ENCODE peak calls at places on chromosomes 6 and 20, in nine cellular contexts. J, L, W, U, B, E, A, T and H are unnamed samples.

GRCh38 chr20:50245561-50246366 is 55.1 kb downstream of the CEBPB start:
- DNase-seq in T (no peak), B (no peak), U (no peak), J (no peak), A (peak), L (no peak), W (peak), E (no peak), H (peak)

GRCh38 chr20:37870294-37870693 is 32.6 kb upstream of the VSTM2L start:
- DNase-seq in W (no peak), A (no peak), T (no peak), U (no peak), L (no peak), B (no peak), E (no peak), J (no peak), H (no peak)

GRCh38 chr6:170178561-170179477 is 112.1 kb downstream of the DLL1 start:
- DNase-seq in L (peak), B (no peak), J (peak), T (no peak), U (no peak), A (no peak), W (peak), E (peak), H (peak)

GRCh38 chr20:58571341-58571941 is 56.2 kb upstream of the APCDD1L start:
- DNase-seq in L (no peak), U (no peak), A (peak), B (no peak), W (no peak), T (no peak), J (no peak), E (no peak), H (no peak)

GRCh38 chr6:5084192-5084786 is 852 bp upstream of the PPP1R3G start:
- DNase-seq in A (no peak), L (no peak), B (no peak), W (no peak), T (no peak), U (no peak), J (no peak), E (peak), H (no peak)

GRCh38 chr6:139846538-139847321 is 472.3 kb upstream of the CITED2 start:
- DNase-seq in W (no peak), E (no peak), B (no peak), A (peak), J (no peak), L (no peak), T (no peak), U (no peak), H (peak)

GRCh38 chr20:8414611-8415274 is 282.7 kb downstream of the PLCB1 start:
- DNase-seq in T (no peak), L (no peak), W (peak), J (peak), B (no peak), A (peak), E (no peak), U (no peak), H (peak)

GRCh38 chr20:4406627-4407026 is 315.1 kb upstream of the PRND start:
- DNase-seq in E (no peak), W (peak), U (no peak), L (no peak), A (no peak), T (no peak), J (peak), B (no peak), H (no peak)

GRCh38 chr6:71336901-71337300 is 48.3 kb downstream of the OGFRL1 start:
- DNase-seq in L (no peak), A (no peak), U (no peak), J (no peak), E (no peak), W (no peak), T (no peak), B (no peak), H (no peak)

GRCh38 chr6:13006578-13007300 is 290.2 kb downstream of the PHACTR1 start:
- DNase-seq in W (peak), E (no peak), J (peak), A (no peak), T (no peak), B (no peak), L (no peak), U (no peak), H (peak)

GRCh38 chr6:111552999-111553398 is 52.7 kb downstream of the TRAF3IP2 start:
- DNase-seq in W (no peak), T (no peak), J (no peak), A (no peak), B (no peak), E (no peak), L (no peak), U (no peak), H (peak)

GRCh38 chr6:52360601-52361346 is 1.2 kb upstream of the PAQR8 start:
- DNase-seq in B (no peak), L (no peak), T (no peak), W (no peak), A (no peak), U (no peak), E (no peak), J (no peak), H (peak)

GRCh38 chr6:48325701-48326100 is 214.7 kb upstream of the PTCHD4 start:
- DNase-seq in E (no peak), A (no peak), U (no peak), B (no peak), L (no peak), W (no peak), J (no peak), T (no peak), H (no peak)

GRCh38 chr6:4809999-4810918 is 34.1 kb downstream of the CDYL start:
- DNase-seq in E (no peak), T (no peak), A (peak), J (no peak), W (peak), L (no peak), B (no peak), U (no peak), H (peak)

GRCh38 chr6:56806368-56806767 is 148.5 kb upstream of the BEND6 start:
- DNase-seq in J (no peak), W (no peak), E (no peak), B (no peak), T (no peak), A (no peak), L (peak), U (no peak), H (peak)

GRCh38 chr20:8798505-8798904 is 270.4 kb upstream of the PLCB4 start:
- DNase-seq in A (peak), L (no peak), W (no peak), T (no peak), E (no peak), J (no peak), B (no peak), U (no peak), H (peak)

GRCh38 chr20:35395728-35396127 is 16.0 kb downstream of the UQCC1 start:
- DNase-seq in L (no peak), U (no peak), A (peak), J (peak), E (no peak), B (no peak), W (peak), T (no peak), H (no peak)

GRCh38 chr20:46214831-46215488 is 93.3 kb downstream of the CDH22 start:
- DNase-seq in J (no peak), T (no peak), L (no peak), B (no peak), A (no peak), U (no peak), W (peak), E (no peak), H (peak)

GRCh38 chr6:168189679-168190405 is 110.8 kb upstream of the FRMD1 start:
- DNase-seq in L (no peak), U (no peak), W (no peak), E (peak), B (no peak), J (no peak), A (no peak), T (no peak), H (no peak)

GRCh38 chr6:158970640-158971291 is 29.2 kb downstream of the RSPH3 start:
- DNase-seq in A (no peak), E (no peak), U (no peak), B (no peak), T (no peak), L (no peak), W (no peak), J (no peak), H (no peak)

GRCh38 chr20:43404880-43405279 is 52.8 kb upstream of the SRSF6 start:
- DNase-seq in T (no peak), J (no peak), E (no peak), L (no peak), B (no peak), A (no peak), W (no peak), U (no peak), H (peak)

GRCh38 chr20:50278377-50278683 is 87.7 kb downstream of the CEBPB start:
- DNase-seq in L (no peak), E (no peak), U (no peak), A (no peak), T (no peak), W (no peak), J (no peak), B (no peak), H (no peak)

GRCh38 chr20:40532103-40532502 is 156.9 kb downstream of the MAFB start:
- DNase-seq in T (no peak), U (no peak), J (no peak), W (peak), L (no peak), A (no peak), E (no peak), B (no peak), H (peak)